ENCODE peak calls at places on chromosomes 4 and X, in ten cellular contexts. One of them, this sample, is unnamed.

GRCh38 chr4:97942137-97942536 is 201.1 kb downstream of the STPG2 start:
- DNase-seq in fibroblast of pulmonary artery: peak
- DNase-seq in PC-9: no peak
- DNase-seq in effector memory CD4-positive, alpha-beta T cell: no peak
- DNase-seq in type B pancreatic cell: no peak
- DNase-seq in NCI-H446 treated with DMSO at 0.1 percent for 48 hours: no peak
- DNase-seq in psoas muscle: no peak
- DNase-seq in SW480: no peak
- DNase-seq in cardiac muscle cell: no peak
- DNase-seq in GM04504: no peak
- DNase-seq in this sample: no peak

GRCh38 chrX:9977642-9978041 is 10.5 kb downstream of the CLDN34 start:
- DNase-seq in fibroblast of pulmonary artery: no peak
- DNase-seq in PC-9: no peak
- DNase-seq in effector memory CD4-positive, alpha-beta T cell: no peak
- DNase-seq in type B pancreatic cell: no peak
- DNase-seq in NCI-H446 treated with DMSO at 0.1 percent for 48 hours: no peak
- DNase-seq in psoas muscle: no peak
- DNase-seq in SW480: no peak
- DNase-seq in cardiac muscle cell: no peak
- DNase-seq in GM04504: no peak
- DNase-seq in this sample: no peak

GRCh38 chr4:48718818-48719465 is 61.1 kb downstream of the FRYL start:
- DNase-seq in fibroblast of pulmonary artery: no peak
- DNase-seq in PC-9: no peak
- DNase-seq in effector memory CD4-positive, alpha-beta T cell: no peak
- DNase-seq in type B pancreatic cell: no peak
- DNase-seq in NCI-H446 treated with DMSO at 0.1 percent for 48 hours: no peak
- DNase-seq in psoas muscle: no peak
- DNase-seq in SW480: no peak
- DNase-seq in cardiac muscle cell: no peak
- DNase-seq in GM04504: no peak
- DNase-seq in this sample: no peak

GRCh38 chrX:149699761-149700160 is 12.1 kb upstream of the MAGEA11 start:
- DNase-seq in fibroblast of pulmonary artery: no peak
- DNase-seq in PC-9: no peak
- DNase-seq in effector memory CD4-positive, alpha-beta T cell: no peak
- DNase-seq in type B pancreatic cell: no peak
- DNase-seq in NCI-H446 treated with DMSO at 0.1 percent for 48 hours: no peak
- DNase-seq in psoas muscle: no peak
- DNase-seq in SW480: no peak
- DNase-seq in cardiac muscle cell: no peak
- DNase-seq in GM04504: no peak
- DNase-seq in this sample: no peak

GRCh38 chr4:10008208-10009005 is 12.9 kb downstream of the SLC2A9 start:
- DNase-seq in fibroblast of pulmonary artery: peak
- DNase-seq in PC-9: peak
- DNase-seq in effector memory CD4-positive, alpha-beta T cell: no peak
- DNase-seq in type B pancreatic cell: no peak
- DNase-seq in NCI-H446 treated with DMSO at 0.1 percent for 48 hours: peak
- DNase-seq in psoas muscle: no peak
- DNase-seq in SW480: no peak
- DNase-seq in cardiac muscle cell: peak
- DNase-seq in GM04504: no peak
- DNase-seq in this sample: no peak

GRCh38 chrX:153873282-153874090 is 12.5 kb downstream of the L1CAM start:
- DNase-seq in fibroblast of pulmonary artery: no peak
- DNase-seq in PC-9: no peak
- DNase-seq in effector memory CD4-positive, alpha-beta T cell: no peak
- DNase-seq in type B pancreatic cell: no peak
- DNase-seq in NCI-H446 treated with DMSO at 0.1 percent for 48 hours: no peak
- DNase-seq in psoas muscle: no peak
- DNase-seq in SW480: no peak
- DNase-seq in cardiac muscle cell: no peak
- DNase-seq in GM04504: no peak
- DNase-seq in this sample: no peak

GRCh38 chr4:78561677-78562076 is 10.1 kb downstream of the ANXA3 start:
- DNase-seq in fibroblast of pulmonary artery: peak
- DNase-seq in PC-9: no peak
- DNase-seq in effector memory CD4-positive, alpha-beta T cell: no peak
- DNase-seq in type B pancreatic cell: no peak
- DNase-seq in NCI-H446 treated with DMSO at 0.1 percent for 48 hours: no peak
- DNase-seq in psoas muscle: no peak
- DNase-seq in SW480: no peak
- DNase-seq in cardiac muscle cell: peak
- DNase-seq in GM04504: no peak
- DNase-seq in this sample: no peak

GRCh38 chr4:147418206-147418605 is 62.7 kb upstream of the EDNRA start:
- DNase-seq in fibroblast of pulmonary artery: no peak
- DNase-seq in PC-9: no peak
- DNase-seq in effector memory CD4-positive, alpha-beta T cell: no peak
- DNase-seq in type B pancreatic cell: no peak
- DNase-seq in NCI-H446 treated with DMSO at 0.1 percent for 48 hours: no peak
- DNase-seq in psoas muscle: no peak
- DNase-seq in SW480: no peak
- DNase-seq in cardiac muscle cell: no peak
- DNase-seq in GM04504: no peak
- DNase-seq in this sample: no peak

GRCh38 chr4:102614801-102615200 is 113.6 kb downstream of the NFKB1 start:
- DNase-seq in fibroblast of pulmonary artery: no peak
- DNase-seq in PC-9: no peak
- DNase-seq in effector memory CD4-positive, alpha-beta T cell: no peak
- DNase-seq in type B pancreatic cell: no peak
- DNase-seq in NCI-H446 treated with DMSO at 0.1 percent for 48 hours: no peak
- DNase-seq in psoas muscle: no peak
- DNase-seq in SW480: no peak
- DNase-seq in cardiac muscle cell: no peak
- DNase-seq in GM04504: no peak
- DNase-seq in this sample: no peak

GRCh38 chr4:73099143-73099542 is 29.6 kb upstream of the COX18 start:
- DNase-seq in fibroblast of pulmonary artery: no peak
- DNase-seq in PC-9: no peak
- DNase-seq in effector memory CD4-positive, alpha-beta T cell: no peak
- DNase-seq in type B pancreatic cell: no peak
- DNase-seq in NCI-H446 treated with DMSO at 0.1 percent for 48 hours: no peak
- DNase-seq in psoas muscle: no peak
- DNase-seq in SW480: no peak
- DNase-seq in cardiac muscle cell: no peak
- DNase-seq in GM04504: no peak
- DNase-seq in this sample: no peak

GRCh38 chrX:110006826-110007375 is 4.0 kb downstream of the TMEM164 start:
- DNase-seq in fibroblast of pulmonary artery: peak
- DNase-seq in PC-9: no peak
- DNase-seq in effector memory CD4-positive, alpha-beta T cell: no peak
- DNase-seq in type B pancreatic cell: no peak
- DNase-seq in NCI-H446 treated with DMSO at 0.1 percent for 48 hours: peak
- DNase-seq in psoas muscle: no peak
- DNase-seq in SW480: no peak
- DNase-seq in cardiac muscle cell: peak
- DNase-seq in GM04504: no peak
- DNase-seq in this sample: no peak

GRCh38 chr4:80361329-80361900 is 25.9 kb downstream of the CFAP299 start:
- DNase-seq in fibroblast of pulmonary artery: peak
- DNase-seq in PC-9: no peak
- DNase-seq in effector memory CD4-positive, alpha-beta T cell: no peak
- DNase-seq in type B pancreatic cell: no peak
- DNase-seq in NCI-H446 treated with DMSO at 0.1 percent for 48 hours: no peak
- DNase-seq in psoas muscle: no peak
- DNase-seq in SW480: peak
- DNase-seq in cardiac muscle cell: peak
- DNase-seq in GM04504: no peak
- DNase-seq in this sample: no peak

GRCh38 chrX:111100191-111100590 is 4.2 kb downstream of the PAK3 start:
- DNase-seq in fibroblast of pulmonary artery: peak
- DNase-seq in PC-9: peak
- DNase-seq in effector memory CD4-positive, alpha-beta T cell: no peak
- DNase-seq in type B pancreatic cell: no peak
- DNase-seq in NCI-H446 treated with DMSO at 0.1 percent for 48 hours: no peak
- DNase-seq in psoas muscle: no peak
- DNase-seq in SW480: peak
- DNase-seq in cardiac muscle cell: peak
- DNase-seq in GM04504: peak
- DNase-seq in this sample: no peak

GRCh38 chr4:85854543-85854942 is 379.6 kb downstream of the ARHGAP24 start:
- DNase-seq in fibroblast of pulmonary artery: peak
- DNase-seq in PC-9: no peak
- DNase-seq in effector memory CD4-positive, alpha-beta T cell: no peak
- DNase-seq in type B pancreatic cell: no peak
- DNase-seq in NCI-H446 treated with DMSO at 0.1 percent for 48 hours: no peak
- DNase-seq in psoas muscle: no peak
- DNase-seq in SW480: no peak
- DNase-seq in cardiac muscle cell: no peak
- DNase-seq in GM04504: no peak
- DNase-seq in this sample: no peak

GRCh38 chr4:100977746-100978397 is 369.5 kb downstream of the PPP3CA start:
- DNase-seq in fibroblast of pulmonary artery: peak
- DNase-seq in PC-9: no peak
- DNase-seq in effector memory CD4-positive, alpha-beta T cell: no peak
- DNase-seq in type B pancreatic cell: no peak
- DNase-seq in NCI-H446 treated with DMSO at 0.1 percent for 48 hours: peak
- DNase-seq in psoas muscle: no peak
- DNase-seq in SW480: no peak
- DNase-seq in cardiac muscle cell: peak
- DNase-seq in GM04504: no peak
- DNase-seq in this sample: no peak

GRCh38 chrX:119190736-119191282 is 45.3 kb upstream of the PGRMC1 start:
- DNase-seq in fibroblast of pulmonary artery: peak
- DNase-seq in PC-9: no peak
- DNase-seq in effector memory CD4-positive, alpha-beta T cell: no peak
- DNase-seq in type B pancreatic cell: no peak
- DNase-seq in NCI-H446 treated with DMSO at 0.1 percent for 48 hours: no peak
- DNase-seq in psoas muscle: no peak
- DNase-seq in SW480: no peak
- DNase-seq in cardiac muscle cell: peak
- DNase-seq in GM04504: no peak
- DNase-seq in this sample: no peak

GRCh38 chr4:57233391-57233790 is 123.2 kb upstream of the IGFBP7 start:
- DNase-seq in fibroblast of pulmonary artery: peak
- DNase-seq in PC-9: no peak
- DNase-seq in effector memory CD4-positive, alpha-beta T cell: no peak
- DNase-seq in type B pancreatic cell: no peak
- DNase-seq in NCI-H446 treated with DMSO at 0.1 percent for 48 hours: peak
- DNase-seq in psoas muscle: no peak
- DNase-seq in SW480: no peak
- DNase-seq in cardiac muscle cell: peak
- DNase-seq in GM04504: no peak
- DNase-seq in this sample: no peak

GRCh38 chr4:124883642-124884041 is 171.1 kb upstream of the ANKRD50 start:
- DNase-seq in fibroblast of pulmonary artery: peak
- DNase-seq in PC-9: no peak
- DNase-seq in effector memory CD4-positive, alpha-beta T cell: no peak
- DNase-seq in type B pancreatic cell: no peak
- DNase-seq in NCI-H446 treated with DMSO at 0.1 percent for 48 hours: no peak
- DNase-seq in psoas muscle: no peak
- DNase-seq in SW480: no peak
- DNase-seq in cardiac muscle cell: peak
- DNase-seq in GM04504: no peak
- DNase-seq in this sample: no peak

GRCh38 chr4:37244583-37245390 is at the start of gene NWD2:
- DNase-seq in fibroblast of pulmonary artery: peak
- DNase-seq in PC-9: no peak
- DNase-seq in effector memory CD4-positive, alpha-beta T cell: no peak
- DNase-seq in type B pancreatic cell: peak
- DNase-seq in NCI-H446 treated with DMSO at 0.1 percent for 48 hours: peak
- DNase-seq in psoas muscle: no peak
- DNase-seq in SW480: no peak
- DNase-seq in cardiac muscle cell: peak
- DNase-seq in GM04504: no peak
- DNase-seq in this sample: no peak

GRCh38 chr4:101973331-101973730 is 182.8 kb downstream of the BANK1 start:
- DNase-seq in fibroblast of pulmonary artery: no peak
- DNase-seq in PC-9: no peak
- DNase-seq in effector memory CD4-positive, alpha-beta T cell: no peak
- DNase-seq in type B pancreatic cell: no peak
- DNase-seq in NCI-H446 treated with DMSO at 0.1 percent for 48 hours: no peak
- DNase-seq in psoas muscle: no peak
- DNase-seq in SW480: no peak
- DNase-seq in cardiac muscle cell: no peak
- DNase-seq in GM04504: no peak
- DNase-seq in this sample: no peak

GRCh38 chrX:29419774-29420553 is 795.4 kb upstream of the MAGEB2 start:
- DNase-seq in fibroblast of pulmonary artery: peak
- DNase-seq in PC-9: peak
- DNase-seq in effector memory CD4-positive, alpha-beta T cell: no peak
- DNase-seq in type B pancreatic cell: no peak
- DNase-seq in NCI-H446 treated with DMSO at 0.1 percent for 48 hours: no peak
- DNase-seq in psoas muscle: no peak
- DNase-seq in SW480: no peak
- DNase-seq in cardiac muscle cell: peak
- DNase-seq in GM04504: no peak
- DNase-seq in this sample: no peak

GRCh38 chr4:187814737-187815465 is 180.7 kb upstream of the ZFP42 start:
- DNase-seq in fibroblast of pulmonary artery: peak
- DNase-seq in PC-9: peak
- DNase-seq in effector memory CD4-positive, alpha-beta T cell: no peak
- DNase-seq in type B pancreatic cell: no peak
- DNase-seq in NCI-H446 treated with DMSO at 0.1 percent for 48 hours: no peak
- DNase-seq in psoas muscle: no peak
- DNase-seq in SW480: no peak
- DNase-seq in cardiac muscle cell: peak
- DNase-seq in GM04504: no peak
- DNase-seq in this sample: no peak

GRCh38 chrX:150365953-150366911 is 3.1 kb downstream of the MAMLD1 start:
- DNase-seq in fibroblast of pulmonary artery: peak
- DNase-seq in PC-9: no peak
- DNase-seq in effector memory CD4-positive, alpha-beta T cell: no peak
- DNase-seq in type B pancreatic cell: peak
- DNase-seq in NCI-H446 treated with DMSO at 0.1 percent for 48 hours: peak
- DNase-seq in psoas muscle: peak
- DNase-seq in SW480: peak
- DNase-seq in cardiac muscle cell: peak
- DNase-seq in GM04504: no peak
- DNase-seq in this sample: peak

GRCh38 chr4:133581971-133582619 is 433.0 kb downstream of the PCDH10 start:
- DNase-seq in fibroblast of pulmonary artery: peak
- DNase-seq in PC-9: no peak
- DNase-seq in effector memory CD4-positive, alpha-beta T cell: no peak
- DNase-seq in type B pancreatic cell: no peak
- DNase-seq in NCI-H446 treated with DMSO at 0.1 percent for 48 hours: no peak
- DNase-seq in psoas muscle: no peak
- DNase-seq in SW480: no peak
- DNase-seq in cardiac muscle cell: peak
- DNase-seq in GM04504: peak
- DNase-seq in this sample: no peak

GRCh38 chrX:139559383-139560042 is 29.0 kb downstream of the F9 start:
- DNase-seq in fibroblast of pulmonary artery: peak
- DNase-seq in PC-9: peak
- DNase-seq in effector memory CD4-positive, alpha-beta T cell: no peak
- DNase-seq in type B pancreatic cell: no peak
- DNase-seq in NCI-H446 treated with DMSO at 0.1 percent for 48 hours: peak
- DNase-seq in psoas muscle: no peak
- DNase-seq in SW480: peak
- DNase-seq in cardiac muscle cell: peak
- DNase-seq in GM04504: peak
- DNase-seq in this sample: no peak

GRCh38 chrX:119989905-119990408 is 46.4 kb upstream of the NKAP start:
- DNase-seq in fibroblast of pulmonary artery: no peak
- DNase-seq in PC-9: no peak
- DNase-seq in effector memory CD4-positive, alpha-beta T cell: no peak
- DNase-seq in type B pancreatic cell: no peak
- DNase-seq in NCI-H446 treated with DMSO at 0.1 percent for 48 hours: no peak
- DNase-seq in psoas muscle: no peak
- DNase-seq in SW480: no peak
- DNase-seq in cardiac muscle cell: no peak
- DNase-seq in GM04504: no peak
- DNase-seq in this sample: no peak

GRCh38 chr4:42417491-42417890 is 20.2 kb downstream of the SHISA3 start:
- DNase-seq in fibroblast of pulmonary artery: peak
- DNase-seq in PC-9: no peak
- DNase-seq in effector memory CD4-positive, alpha-beta T cell: no peak
- DNase-seq in type B pancreatic cell: no peak
- DNase-seq in NCI-H446 treated with DMSO at 0.1 percent for 48 hours: no peak
- DNase-seq in psoas muscle: no peak
- DNase-seq in SW480: no peak
- DNase-seq in cardiac muscle cell: peak
- DNase-seq in GM04504: no peak
- DNase-seq in this sample: no peak

GRCh38 chrX:102129473-102129872 is 4.0 kb downstream of the TCEAL2 start:
- DNase-seq in fibroblast of pulmonary artery: peak
- DNase-seq in PC-9: no peak
- DNase-seq in effector memory CD4-positive, alpha-beta T cell: no peak
- DNase-seq in type B pancreatic cell: no peak
- DNase-seq in NCI-H446 treated with DMSO at 0.1 percent for 48 hours: no peak
- DNase-seq in psoas muscle: no peak
- DNase-seq in SW480: peak
- DNase-seq in cardiac muscle cell: peak
- DNase-seq in GM04504: no peak
- DNase-seq in this sample: no peak

This sample was measured in sciatic nerve.